ENCODE peak calls at places on chromosomes 16 and 17, in four cellular contexts. K, D, G and M are unnamed samples.

GRCh38 chr16:17160285-17160854 is 310.4 kb downstream of the XYLT1 start:
- DNase-seq in K (no peak), D (no peak), G (no peak), M (peak; percentile 61)

GRCh38 chr17:34981538-34982241 is 1.4 kb downstream of the LIG3 start:
- DNase-seq in K (no peak), D (no peak), G (no peak), M (peak; percentile 20)

GRCh38 chr17:62673614-62674362 is 46.3 kb downstream of the MRC2 start:
- DNase-seq in K (no peak), D (no peak), G (no peak), M (no peak)

GRCh38 chr17:48131216-48131824 is 23.8 kb downstream of the SNX11 start:
- DNase-seq in K (peak; percentile 61), D (peak; percentile 47), G (peak; percentile 68), M (peak; percentile 63)

GRCh38 chr16:79982356-79982755 is 381.8 kb upstream of the MAF start:
- DNase-seq in K (no peak), D (no peak), G (no peak), M (no peak)

GRCh38 chr17:66240630-66241029 is 11.4 kb upstream of the APOH start:
- DNase-seq in K (no peak), D (no peak), G (no peak), M (peak; percentile 22)

GRCh38 chr17:6365187-6365943 is 69.6 kb downstream of the AIPL1 start:
- DNase-seq in K (no peak), D (no peak), G (no peak), M (peak; percentile 39)

GRCh38 chr17:81399481-81400153 is 4.4 kb downstream of the BAHCC1 start:
- DNase-seq in K (no peak), D (no peak), G (no peak), M (no peak)

GRCh38 chr17:17729620-17730249 is 48.5 kb downstream of the RAI1 start:
- DNase-seq in K (peak; percentile 50), D (no peak), G (no peak), M (no peak)

GRCh38 chr16:86018487-86018886 is 119.5 kb downstream of the IRF8 start:
- DNase-seq in K (no peak), D (peak; percentile 53), G (peak; percentile 49), M (no peak)

GRCh38 chr16:20136446-20136968 is 62.8 kb upstream of the GPR139 start:
- DNase-seq in K (no peak), D (no peak), G (no peak), M (no peak)

GRCh38 chr16:28866454-28866804 is 2.8 kb downstream of the SH2B1 start:
- DNase-seq in K (no peak), D (no peak), G (no peak), M (no peak)

GRCh38 chr16:58371841-58372240 is 20.4 kb upstream of the GINS3 start:
- DNase-seq in K (no peak), D (no peak), G (no peak), M (no peak)

GRCh38 chr17:79026345-79027273 is 2.6 kb downstream of the C1QTNF1 start:
- DNase-seq in K (peak; percentile 28), D (no peak), G (peak; percentile 42), M (peak; percentile 65)

GRCh38 chr16:87581867-87582220 is 20.5 kb upstream of the JPH3 start:
- DNase-seq in K (peak; percentile 68), D (peak; percentile 98), G (peak; percentile 73), M (peak; percentile 96)

GRCh38 chr17:68600123-68600880 is 865 bp downstream of the FAM20A start:
- DNase-seq in K (peak; percentile 38), D (no peak), G (peak; percentile 39), M (no peak)

GRCh38 chr16:50183316-50183715 is 30.2 kb downstream of the TENT4B start:
- DNase-seq in K (no peak), D (peak; percentile 70), G (no peak), M (peak; percentile 44)

GRCh38 chr17:17420561-17421269 is 56.1 kb upstream of the MED9 start:
- DNase-seq in K (peak; percentile 58), D (peak; percentile 86), G (peak; percentile 87), M (peak; percentile 51)

GRCh38 chr17:34519286-34519685 is 60.1 kb upstream of the TMEM132E start:
- DNase-seq in K (no peak), D (no peak), G (no peak), M (no peak)

GRCh38 chr16:80509872-80510271 is 30.9 kb upstream of the DYNLRB2 start:
- DNase-seq in K (no peak), D (no peak), G (no peak), M (no peak)

GRCh38 chr16:84143081-84143480 is 1.9 kb downstream of the HSDL1 start:
- DNase-seq in K (no peak), D (no peak), G (no peak), M (no peak)

GRCh38 chr16:84138824-84139627 is 6.0 kb downstream of the HSDL1 start:
- DNase-seq in K (no peak), D (no peak), G (no peak), M (peak; percentile 58)

GRCh38 chr16:84139628-84140258 is 5.2 kb downstream of the HSDL1 start:
- DNase-seq in K (no peak), D (no peak), G (no peak), M (no peak)

GRCh38 chr16:84143784-84144199 is 1.2 kb downstream of the HSDL1 start:
- DNase-seq in K (no peak), D (no peak), G (no peak), M (no peak)

DNA sequence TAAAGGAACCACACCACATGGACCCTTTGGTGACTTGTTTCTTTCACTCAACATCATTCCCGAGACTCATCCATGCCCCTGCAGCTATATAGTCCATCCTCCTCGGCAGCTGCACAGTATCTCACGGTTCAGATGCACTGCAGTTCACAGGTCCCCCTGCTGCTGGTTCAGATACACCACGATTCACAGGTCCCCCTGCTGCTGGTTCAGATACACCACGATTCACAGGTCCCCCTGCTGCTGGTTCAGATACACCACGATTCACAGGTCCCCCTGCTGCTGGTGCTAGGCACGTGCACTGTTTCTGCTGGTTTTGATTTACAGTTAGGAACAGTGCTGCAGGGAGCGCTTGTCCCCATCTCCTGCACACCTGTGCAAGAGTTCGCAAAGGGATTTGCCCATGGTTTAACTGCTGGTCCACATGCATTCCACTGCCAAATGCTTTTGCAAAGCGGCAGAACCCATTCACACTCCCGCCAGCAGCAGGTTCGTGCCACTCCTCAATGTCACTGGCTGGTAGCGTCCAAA is 3.8 kb downstream of the HSDL1 start:
- DNase-seq in K (no peak), D (no peak), G (no peak), M (no peak)
- TF ChIP-seq CTCF in K (no peak), D (peak; percentile 19), G (no peak), M (no peak)

DNA sequence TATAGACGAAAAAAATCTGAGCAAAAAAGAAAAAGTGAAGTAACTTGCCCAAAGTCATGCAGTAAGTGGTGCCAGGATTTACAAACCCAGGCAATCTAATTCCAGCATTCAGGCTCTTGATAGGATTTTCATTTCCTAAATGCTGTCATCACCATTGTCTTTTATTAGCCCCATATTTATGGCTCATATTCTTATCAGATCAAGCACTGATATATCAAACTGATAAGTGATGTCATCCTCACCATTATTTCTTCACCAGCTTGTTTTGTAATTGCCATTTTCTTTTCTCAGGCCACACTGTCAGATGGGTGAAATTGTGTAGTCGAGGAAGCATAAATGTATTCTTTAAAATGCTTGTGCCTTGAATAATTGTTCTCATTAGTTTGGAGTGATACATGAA is 1.3 kb downstream of the RAD51C start:
- DNase-seq in K (no peak), D (no peak), G (no peak), M (no peak)
- H3K4me3 ChIP-seq in K (no peak overlapping the region), D (no peak overlapping the region), G (no peak overlapping the region), M (no peak overlapping the region)

GRCh38 chr17:2751482-2751881 is 2.0 kb upstream of the CCDC92B start:
- DNase-seq in K (no peak), D (no peak), G (no peak), M (no peak)
- TF ChIP-seq CTCF in K (no peak), D (no peak), G (no peak), M (no peak)

GRCh38 chr16:6646891-6647290 is 685.8 kb upstream of the RBFOX1 start:
- DNase-seq in K (no peak), D (no peak), G (no peak), M (no peak)

GRCh38 chr16:6645758-6646423 is 686.8 kb upstream of the RBFOX1 start:
- DNase-seq in K (no peak), D (no peak), G (no peak), M (no peak)

GRCh38 chr16:6644916-6645315 is 687.7 kb upstream of the RBFOX1 start:
- DNase-seq in K (no peak), D (no peak), G (no peak), M (no peak)

GRCh38 chr16:6643083-6643686 is 689.5 kb upstream of the RBFOX1 start:
- DNase-seq in K (peak; percentile 28), D (peak; percentile 69), G (no peak), M (peak; percentile 56)

GRCh38 chr16:6642271-6642670 is 690.4 kb upstream of the RBFOX1 start:
- DNase-seq in K (no peak), D (no peak), G (no peak), M (no peak)
- H3K4me3 ChIP-seq in K (no peak overlapping the region), D (no peak overlapping the region), G (no peak overlapping the region), M (no peak overlapping the region)

GRCh38 chr16:1743376-1744337 is 27.7 kb downstream of the NME3 start:
- DNase-seq in K (no peak), D (no peak), G (no peak), M (no peak)

GRCh38 chr16:1744338-1744840 is 27.0 kb downstream of the NME3 start:
- DNase-seq in K (no peak), D (no peak), G (no peak), M (no peak)

GRCh38 chr16:1746693-1747195 is 24.6 kb downstream of the NME3 start:
- DNase-seq in K (no peak), D (no peak), G (no peak), M (no peak)

GRCh38 chr16:1745900-1746692 is 25.2 kb downstream of the NME3 start:
- DNase-seq in K (no peak), D (peak; percentile 93), G (no peak), M (peak; percentile 92)

DNA sequence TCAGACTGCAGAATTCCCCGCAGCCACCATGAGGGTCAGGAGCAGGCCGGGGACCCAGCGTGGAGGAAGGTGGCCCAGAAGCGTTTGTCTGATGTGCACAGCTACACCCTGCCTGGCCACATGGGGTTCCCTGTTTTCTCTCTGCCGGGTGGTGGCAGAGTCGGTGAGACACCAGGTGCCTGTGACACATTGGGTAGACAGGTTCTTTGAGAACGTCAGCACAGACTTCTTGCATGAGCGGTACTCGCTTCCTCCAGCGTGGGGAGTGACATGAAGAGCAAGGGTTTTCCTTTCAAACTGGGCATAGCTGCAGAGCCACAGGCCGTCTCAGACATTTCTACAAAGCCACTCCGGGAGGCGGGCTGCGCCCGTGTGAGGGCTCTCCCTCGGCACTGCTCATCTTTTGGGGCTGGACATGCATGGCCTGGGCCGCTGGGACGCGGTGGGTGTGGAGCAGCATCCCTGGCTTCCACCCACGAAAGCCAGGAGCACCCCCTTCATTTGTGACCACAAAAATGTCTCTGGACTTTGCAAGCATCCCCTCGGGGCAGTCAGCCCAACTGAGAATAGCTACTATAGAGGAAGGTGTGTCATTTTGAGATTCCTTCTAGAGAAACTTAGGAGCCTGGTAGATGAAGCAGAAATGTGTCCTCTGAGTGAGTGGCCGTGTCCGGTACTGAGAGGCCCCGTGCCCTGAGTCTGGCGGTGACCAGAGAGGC is 26.0 kb downstream of the NME3 start:
- DNase-seq in K (no peak), D (peak; percentile 55), G (no peak), M (peak; percentile 77)
- TF ChIP-seq CTCF in K (no peak), D (no peak), G (no peak), M (no peak)

GRCh38 chr16:22358000-22358399 is 16.4 kb downstream of the CDR2 start:
- DNase-seq in K (no peak), D (no peak), G (no peak), M (no peak)
- H3K4me3 ChIP-seq in K (no peak overlapping the region), D (no peak overlapping the region), G (no peak overlapping the region), M (no peak overlapping the region)